ENCODE peak calls at places on chromosomes 2 and 18, in ten cellular contexts. P is hepatocyte, T is stomach, J is lower lobe of right lung, A is breast epithelium, G is BE2C, X is HepG2, R is cardiac muscle cell, L is tibial artery, V is endothelial cell of umbilical vein. N is an unnamed sample. For H3K27me3, the result is how much of the 10 kb centered on the place peaks cover.

GRCh38 chr2:239928457-239929350 is 96.4 kb downstream of the NDUFA10 start:
- DNase-seq in P (no peak), T (peak), J (peak), A (peak), G (peak), X (no peak), R (no peak), L (peak), V (no peak), N (no peak)

GRCh38 chr2:229695971-229696370 is 18.4 kb downstream of the DNER start:
- DNase-seq in P (no peak), T (no peak), J (no peak), A (no peak), G (no peak), X (no peak), R (no peak), L (no peak), V (no peak), N (no peak)

GRCh38 chr2:25314514-25315315 is 27.0 kb downstream of the DNMT3A start:
- DNase-seq in P (peak), T (peak), J (peak), A (no peak), G (peak), X (peak), R (peak), L (peak), V (peak), N (no peak)

GRCh38 chr2:132999421-132999820 is 329.4 kb upstream of the LYPD1 start:
- DNase-seq in P (no peak), T (no peak), J (no peak), A (no peak), G (no peak), X (no peak), R (no peak), L (no peak), V (no peak), N (no peak)

GRCh38 chr2:224405841-224406370 is 4.0 kb upstream of the FAM124B start:
- DNase-seq in P (no peak), T (no peak), J (no peak), A (no peak), G (no peak), X (no peak), R (peak), L (no peak), V (peak), N (peak)

GRCh38 chr2:168583064-168583709 is 127.1 kb downstream of the CERS6 start:
- DNase-seq in P (no peak), T (no peak), J (no peak), A (no peak), G (no peak), X (no peak), R (peak), L (no peak), V (no peak), N (no peak)

GRCh38 chr18:61702007-61702406 is 190.8 kb downstream of the RNF152 start:
- DNase-seq in P (no peak), T (no peak), J (no peak), A (no peak), G (no peak), X (no peak), R (peak), L (no peak), V (peak), N (peak)

GRCh38 chr2:23617167-23617787 is 232.3 kb downstream of the KLHL29 start:
- DNase-seq in P (peak), T (no peak), J (peak), A (no peak), G (peak), X (no peak), R (peak), L (peak), V (peak), N (no peak)

GRCh38 chr2:100653449-100654045 is 90.8 kb downstream of the PDCL3 start:
- DNase-seq in P (no peak), T (no peak), J (no peak), A (no peak), G (no peak), X (no peak), R (no peak), L (no peak), V (no peak), N (no peak)

GRCh38 chr18:48994044-48994651 is 43.4 kb upstream of the SMAD7 start:
- DNase-seq in P (peak), T (no peak), J (peak), A (no peak), G (no peak), X (peak), R (peak), L (no peak), V (no peak), N (peak)

GRCh38 chr2:42878581-42878980 is 86.2 kb upstream of the HAAO start:
- DNase-seq in P (no peak), T (no peak), J (no peak), A (no peak), G (no peak), X (no peak), R (no peak), L (no peak), V (peak), N (peak)

GRCh38 chr2:127166221-127166860 is 53.8 kb downstream of the CYP27C1 start:
- DNase-seq in P (no peak), T (no peak), J (no peak), A (no peak), G (no peak), X (no peak), R (no peak), L (no peak), V (no peak), N (no peak)

GRCh38 chr18:51425889-51426288 is 228.4 kb upstream of the MEX3C start:
- DNase-seq in P (peak), T (no peak), J (no peak), A (no peak), G (no peak), X (no peak), R (peak), L (no peak), V (no peak), N (no peak)

GRCh38 chr2:148888003-148888501 is 13.0 kb downstream of the KIF5C start:
- DNase-seq in P (peak), T (no peak), J (peak), A (no peak), G (peak), X (no peak), R (no peak), L (no peak), V (no peak), N (no peak)

GRCh38 chr2:101330253-101330921 is 21.9 kb upstream of the RNF149 start:
- DNase-seq in P (peak), T (peak), J (peak), A (no peak), G (no peak), X (peak), R (peak), L (no peak), V (peak), N (no peak)

GRCh38 chr2:24632175-24632574 is 141.1 kb downstream of the NCOA1 start:
- DNase-seq in P (no peak), T (no peak), J (no peak), A (no peak), G (no peak), X (no peak), R (no peak), L (no peak), V (no peak), N (no peak)

GRCh38 chr2:126413079-126413478 is 242.9 kb upstream of the GYPC start:
- DNase-seq in P (no peak), T (no peak), J (no peak), A (no peak), G (no peak), X (no peak), R (no peak), L (no peak), V (no peak), N (no peak)

GRCh38 chr2:134191835-134192234 is 62.0 kb upstream of the MGAT5 start:
- DNase-seq in P (no peak), T (no peak), J (no peak), A (no peak), G (no peak), X (no peak), R (no peak), L (no peak), V (no peak), N (no peak)

GRCh38 chr2:136246086-136246669 is 128.2 kb upstream of the CXCR4 start:
- DNase-seq in P (peak), T (peak), J (peak), A (no peak), G (peak), X (peak), R (peak), L (peak), V (peak), N (peak)

GRCh38 chr2:230322561-230323384 is 4.2 kb upstream of the SP140L start:
- DNase-seq in P (no peak), T (no peak), J (no peak), A (no peak), G (no peak), X (no peak), R (no peak), L (no peak), V (no peak), N (no peak)

GRCh38 chr2:118539290-118539689 is 308.2 kb downstream of the EN1 start:
- DNase-seq in P (peak), T (no peak), J (no peak), A (no peak), G (peak), X (peak), R (peak), L (no peak), V (no peak), N (peak)

GRCh38 chr2:218529990-218530389 is 38.2 kb downstream of the USP37 start:
- DNase-seq in P (no peak), T (no peak), J (no peak), A (no peak), G (no peak), X (no peak), R (no peak), L (no peak), V (no peak), N (no peak)

GRCh38 chr2:96336104-96336775 is 674 bp downstream of the NCAPH start:
- DNase-seq in P (no peak), T (no peak), J (no peak), A (no peak), G (no peak), X (no peak), R (no peak), L (no peak), V (no peak), N (no peak)

GRCh38 chr18:75066223-75066622 is 142.7 kb downstream of the PTGR3 start:
- DNase-seq in P (no peak), T (no peak), J (no peak), A (no peak), G (no peak), X (no peak), R (no peak), L (no peak), V (no peak), N (no peak)

GRCh38 chr2:230874876-230875275 is 10.1 kb downstream of the ITM2C start:
- DNase-seq in P (no peak), T (peak), J (no peak), A (peak), G (no peak), X (no peak), R (no peak), L (no peak), V (no peak), N (no peak)

GRCh38 chr2:122191331-122191730 is 435.9 kb downstream of the TSN start:
- DNase-seq in P (peak), T (no peak), J (no peak), A (no peak), G (peak), X (peak), R (peak), L (no peak), V (no peak), N (peak)

GRCh38 chr18:12017079-12017478 is 35.8 kb downstream of the IMPA2 start:
- DNase-seq in P (no peak), T (no peak), J (no peak), A (no peak), G (no peak), X (no peak), R (no peak), L (no peak), V (no peak), N (no peak)

GRCh38 chr2:241795021-241795999 is 13.7 kb upstream of the NEU4 start:
- DNase-seq in P (peak), T (no peak), J (no peak), A (no peak), G (peak), X (no peak), R (no peak), L (no peak), V (no peak), N (no peak)

GRCh38 chr2:238126775-238127164 is 11.7 kb upstream of the KLHL30 start:
- DNase-seq in P (no peak), T (no peak), J (no peak), A (no peak), G (no peak), X (no peak), R (no peak), L (no peak), V (no peak), N (no peak)

GRCh38 chr2:238129166-238130010 is 9.1 kb upstream of the KLHL30 start:
- DNase-seq in P (no peak), T (no peak), J (peak), A (no peak), G (no peak), X (no peak), R (no peak), L (no peak), V (no peak), N (no peak)

GRCh38 chr2:238126338-238126737 is 12.1 kb upstream of the KLHL30 start:
- DNase-seq in P (no peak), T (no peak), J (no peak), A (no peak), G (no peak), X (no peak), R (no peak), L (no peak), V (no peak), N (no peak)

GRCh38 chr2:238128061-238129040 is 10.1 kb upstream of the KLHL30 start:
- DNase-seq in P (no peak), T (no peak), J (peak), A (no peak), G (no peak), X (no peak), R (no peak), L (no peak), V (no peak), N (no peak)

GRCh38 chr2:238127165-238128060 is 11.1 kb upstream of the KLHL30 start:
- DNase-seq in P (no peak), T (no peak), J (peak), A (no peak), G (no peak), X (peak), R (peak), L (no peak), V (no peak), N (no peak)
- H3K4me3 ChIP-seq in P (no peak), T (no peak), J (no peak), A (peak), G (no peak), X (peak), R (no peak), L (peak), V (no peak), N (no peak)

GRCh38 chr2:38163006-38163405 is 87.1 kb upstream of the CYP1B1 start:
- DNase-seq in P (no peak), T (no peak), J (no peak), A (no peak), G (no peak), X (no peak), R (no peak), L (no peak), V (no peak), N (no peak)
- TF ChIP-seq CTCF in P (no peak), T (no peak), J (no peak), A (no peak), G (no peak), X (peak), R (no peak), L (no peak), V (no peak), N (peak)

GRCh38 chr2:209762564-209762963 is 9.1 kb upstream of the UNC80 start:
- DNase-seq in P (no peak), T (no peak), J (no peak), A (no peak), G (no peak), X (no peak), R (no peak), L (no peak), V (no peak), N (peak)
- H3K27me3 ChIP-seq in P (under half), T (under half), J (under half), A (under half), G (under half), X (under half), R (under half), L (under half), V (under half), N (under half)

DNA sequence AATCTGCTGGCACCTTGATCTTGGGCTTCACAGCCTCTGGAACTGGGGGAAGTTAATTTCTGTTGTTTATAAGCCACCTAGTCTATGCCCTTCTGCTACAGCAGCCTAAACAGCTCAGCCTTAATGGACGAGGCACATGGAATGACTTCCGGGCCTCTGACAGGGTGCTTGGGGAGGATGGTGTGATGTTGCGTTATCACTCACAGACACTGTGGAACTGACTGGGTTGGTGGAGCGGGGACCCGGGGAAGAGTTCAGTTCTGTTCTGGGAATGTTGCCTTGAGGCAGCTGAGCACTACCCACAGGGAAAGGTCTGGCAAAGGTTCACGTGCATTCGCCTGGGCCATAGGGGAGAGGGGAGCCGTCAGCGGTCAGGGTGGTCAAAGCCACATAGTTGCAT is 36.1 kb downstream of the LRRFIP1 start:
- DNase-seq in P (no peak), T (no peak), J (no peak), A (no peak), G (no peak), X (no peak), R (no peak), L (no peak), V (no peak), N (no peak)
- H3K4me3 ChIP-seq in P (no peak), T (no peak), J (no peak), A (no peak), G (no peak), X (no peak), R (no peak), L (no peak), V (no peak), N (no peak)

DNA sequence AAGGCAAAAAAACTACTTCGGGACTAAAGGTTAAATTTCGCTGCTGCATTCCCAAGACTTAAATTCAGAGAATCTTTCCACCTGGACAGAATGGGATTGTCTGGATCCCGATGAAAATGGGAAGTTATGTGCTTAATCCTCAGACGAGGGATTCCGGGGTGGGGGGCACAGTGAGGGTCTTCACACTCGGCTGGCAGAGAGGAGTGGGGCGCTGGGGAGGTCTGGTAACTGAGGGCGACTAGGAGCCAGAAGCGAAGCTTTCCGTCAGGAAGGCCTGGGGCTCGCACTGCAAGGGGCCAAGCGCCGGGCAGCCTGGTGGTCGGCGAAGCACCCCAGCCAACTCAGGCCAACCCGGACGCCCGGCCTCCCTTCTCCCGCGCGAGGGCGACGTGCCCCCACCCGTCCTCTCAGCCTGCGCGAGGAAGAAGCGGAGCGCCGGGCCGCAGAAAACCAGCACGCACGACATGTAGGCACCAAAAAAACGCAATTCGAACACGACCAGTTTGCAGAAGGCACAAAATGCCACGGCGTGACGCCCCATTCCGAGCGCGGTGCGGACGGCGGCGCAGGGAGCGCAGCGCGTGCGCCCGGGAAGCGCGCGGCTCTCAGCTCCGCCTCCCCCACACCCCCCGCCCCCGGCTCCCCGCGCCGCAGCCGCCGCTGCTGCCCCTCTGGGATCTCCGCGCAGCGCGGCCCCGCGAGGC is 188.1 kb downstream of the ZEB2 start:
- DNase-seq in P (no peak), T (no peak), J (peak), A (peak), G (no peak), X (no peak), R (no peak), L (peak), V (peak), N (peak)
- TF ChIP-seq CTCF in P (peak), T (no peak), J (peak), A (no peak), G (no peak), X (peak), R (peak), L (peak), V (peak), N (peak)

GRCh38 chr2:1863861-1864260 is 119.5 kb upstream of the PXDN start:
- DNase-seq in P (no peak), T (no peak), J (no peak), A (no peak), G (no peak), X (no peak), R (no peak), L (no peak), V (no peak), N (no peak)

GRCh38 chr2:1864301-1864980 is 120.1 kb upstream of the PXDN start:
- DNase-seq in P (no peak), T (no peak), J (no peak), A (no peak), G (no peak), X (no peak), R (no peak), L (no peak), V (no peak), N (no peak)

GRCh38 chr2:1865716-1866234 is 121.5 kb upstream of the PXDN start:
- DNase-seq in P (no peak), T (no peak), J (no peak), A (no peak), G (no peak), X (no peak), R (no peak), L (no peak), V (no peak), N (no peak)

GRCh38 chr2:1866402-1867091 is 122.2 kb upstream of the PXDN start:
- DNase-seq in P (no peak), T (no peak), J (no peak), A (no peak), G (no peak), X (no peak), R (no peak), L (no peak), V (no peak), N (no peak)

DNA sequence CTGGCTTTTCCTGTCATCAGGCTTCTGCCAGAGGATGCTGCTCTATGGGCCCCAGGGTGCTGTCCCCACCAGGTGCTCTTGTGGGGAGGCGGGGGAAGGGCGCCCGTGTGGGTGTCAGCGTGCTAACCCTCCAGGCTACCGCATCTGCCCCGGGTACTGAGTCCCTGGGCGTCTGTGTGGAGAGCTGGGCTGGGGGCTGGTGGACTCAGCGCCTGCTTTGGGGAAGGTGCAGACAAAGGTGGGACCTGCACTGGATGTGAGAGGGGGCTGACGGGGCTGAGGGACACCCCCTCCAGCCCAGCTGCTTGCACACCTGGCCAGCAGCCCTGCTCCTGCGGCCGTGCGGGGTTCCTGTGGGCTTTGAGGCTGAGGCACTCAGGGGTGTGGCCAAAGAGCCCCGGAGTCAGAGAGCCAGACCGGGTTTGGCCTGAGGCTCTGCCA is 120.7 kb upstream of the PXDN start:
- DNase-seq in P (no peak), T (no peak), J (no peak), A (no peak), G (no peak), X (no peak), R (no peak), L (no peak), V (no peak), N (no peak)
- H3K27me3 ChIP-seq in P (under half), T (under half), J (under half), A (half or more), G (under half), X (under half), R (under half), L (half or more), V (under half), N (under half)

DNA sequence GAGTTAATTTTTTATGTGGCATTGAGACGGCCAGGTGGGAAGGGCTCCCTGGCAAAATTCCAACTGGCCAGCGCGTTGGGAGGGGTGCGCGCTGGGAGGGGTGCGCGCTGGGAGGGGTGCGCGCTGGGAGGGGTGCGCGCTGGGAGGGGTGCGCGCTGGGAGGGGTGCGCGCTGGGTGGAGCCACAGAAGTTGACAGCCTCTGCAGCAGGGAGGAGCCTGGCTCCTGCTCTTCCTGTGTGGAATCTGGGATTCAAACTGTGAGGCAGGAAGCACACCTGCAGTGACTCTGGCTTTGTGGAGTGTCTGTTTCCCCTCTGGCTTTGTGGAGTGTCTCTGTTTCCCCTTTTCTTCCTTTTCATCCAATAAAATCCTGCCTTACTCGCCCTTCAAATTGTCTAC is 147.9 kb upstream of the CBLN2 start:
- DNase-seq in P (peak), T (no peak), J (no peak), A (no peak), G (no peak), X (no peak), R (no peak), L (no peak), V (no peak), N (peak)
- H3K4me3 ChIP-seq in P (no peak), T (no peak), J (peak), A (peak), G (no peak), X (no peak), R (peak), L (no peak), V (no peak), N (no peak)

N was measured in bronchial epithelial cell.